ENCODE peak calls at places on chromosome 15, in six cellular contexts. One of them, this sample, is unnamed.

GRCh38 chr15:86591994-86592746 is 512.5 kb downstream of the AGBL1 start:
- DNase-seq in activated CD8-positive, alpha-beta memory T cell treated with anti-CD3 and anti-CD28 coated beads for 48 hours: no peak
- DNase-seq in HFFc6: no peak
- DNase-seq in cardiac muscle cell: no peak
- DNase-seq in stimulated activated CD8-positive, alpha-beta memory T cell treated with anti-CD3 and anti-CD28 coated beads, Interleukin-4, amount 100 ng/mL, for 1 hour: no peak
- DNase-seq in type B pancreatic cell: no peak
- DNase-seq in this sample: no peak

GRCh38 chr15:63461230-63461629 is 43.2 kb upstream of the USP3 start:
- DNase-seq in activated CD8-positive, alpha-beta memory T cell treated with anti-CD3 and anti-CD28 coated beads for 48 hours: no peak
- DNase-seq in type B pancreatic cell: no peak
- DNase-seq in stimulated activated CD8-positive, alpha-beta memory T cell treated with anti-CD3 and anti-CD28 coated beads, Interleukin-4, amount 100 ng/mL, for 1 hour: no peak
- DNase-seq in HFFc6: no peak
- DNase-seq in cardiac muscle cell: peak
- DNase-seq in this sample: no peak

GRCh38 chr15:41778503-41778902 is 4.2 kb downstream of the MAPKBP1 start:
- DNase-seq in HFFc6: no peak
- DNase-seq in activated CD8-positive, alpha-beta memory T cell treated with anti-CD3 and anti-CD28 coated beads for 48 hours: no peak
- DNase-seq in type B pancreatic cell: no peak
- DNase-seq in stimulated activated CD8-positive, alpha-beta memory T cell treated with anti-CD3 and anti-CD28 coated beads, Interleukin-4, amount 100 ng/mL, for 1 hour: no peak
- DNase-seq in cardiac muscle cell: no peak
- DNase-seq in this sample: no peak

GRCh38 chr15:85854345-85855097 is 59.8 kb upstream of the KLHL25 start:
- DNase-seq in type B pancreatic cell: no peak
- DNase-seq in HFFc6: peak
- DNase-seq in stimulated activated CD8-positive, alpha-beta memory T cell treated with anti-CD3 and anti-CD28 coated beads, Interleukin-4, amount 100 ng/mL, for 1 hour: peak
- DNase-seq in activated CD8-positive, alpha-beta memory T cell treated with anti-CD3 and anti-CD28 coated beads for 48 hours: no peak
- DNase-seq in cardiac muscle cell: peak
- DNase-seq in this sample: no peak

GRCh38 chr15:26773917-26774316 is 1.1 kb upstream of the GABRB3 start:
- DNase-seq in HFFc6: no peak
- DNase-seq in stimulated activated CD8-positive, alpha-beta memory T cell treated with anti-CD3 and anti-CD28 coated beads, Interleukin-4, amount 100 ng/mL, for 1 hour: no peak
- DNase-seq in type B pancreatic cell: no peak
- DNase-seq in activated CD8-positive, alpha-beta memory T cell treated with anti-CD3 and anti-CD28 coated beads for 48 hours: no peak
- DNase-seq in cardiac muscle cell: peak
- DNase-seq in this sample: no peak

GRCh38 chr15:28931828-28932227 is 46.1 kb downstream of the APBA2 start:
- DNase-seq in cardiac muscle cell: no peak
- DNase-seq in stimulated activated CD8-positive, alpha-beta memory T cell treated with anti-CD3 and anti-CD28 coated beads, Interleukin-4, amount 100 ng/mL, for 1 hour: no peak
- DNase-seq in type B pancreatic cell: no peak
- DNase-seq in activated CD8-positive, alpha-beta memory T cell treated with anti-CD3 and anti-CD28 coated beads for 48 hours: no peak
- DNase-seq in HFFc6: no peak
- DNase-seq in this sample: no peak

GRCh38 chr15:61660579-61660978 is 399.7 kb downstream of the VPS13C start:
- DNase-seq in HFFc6: peak
- DNase-seq in type B pancreatic cell: no peak
- DNase-seq in cardiac muscle cell: no peak
- DNase-seq in stimulated activated CD8-positive, alpha-beta memory T cell treated with anti-CD3 and anti-CD28 coated beads, Interleukin-4, amount 100 ng/mL, for 1 hour: no peak
- DNase-seq in activated CD8-positive, alpha-beta memory T cell treated with anti-CD3 and anti-CD28 coated beads for 48 hours: no peak
- DNase-seq in this sample: no peak

GRCh38 chr15:40991355-40991754 is 38.1 kb downstream of the CHAC1 start:
- DNase-seq in stimulated activated CD8-positive, alpha-beta memory T cell treated with anti-CD3 and anti-CD28 coated beads, Interleukin-4, amount 100 ng/mL, for 1 hour: no peak
- DNase-seq in cardiac muscle cell: no peak
- DNase-seq in HFFc6: no peak
- DNase-seq in activated CD8-positive, alpha-beta memory T cell treated with anti-CD3 and anti-CD28 coated beads for 48 hours: no peak
- DNase-seq in type B pancreatic cell: no peak
- DNase-seq in this sample: no peak

GRCh38 chr15:38886315-38887163 is 321.9 kb upstream of the RASGRP1 start:
- DNase-seq in HFFc6: peak
- DNase-seq in type B pancreatic cell: no peak
- DNase-seq in cardiac muscle cell: no peak
- DNase-seq in activated CD8-positive, alpha-beta memory T cell treated with anti-CD3 and anti-CD28 coated beads for 48 hours: no peak
- DNase-seq in stimulated activated CD8-positive, alpha-beta memory T cell treated with anti-CD3 and anti-CD28 coated beads, Interleukin-4, amount 100 ng/mL, for 1 hour: no peak
- DNase-seq in this sample: no peak

GRCh38 chr15:90376789-90377188 is 11.3 kb upstream of the IQGAP1 start:
- DNase-seq in stimulated activated CD8-positive, alpha-beta memory T cell treated with anti-CD3 and anti-CD28 coated beads, Interleukin-4, amount 100 ng/mL, for 1 hour: no peak
- DNase-seq in HFFc6: no peak
- DNase-seq in type B pancreatic cell: no peak
- DNase-seq in activated CD8-positive, alpha-beta memory T cell treated with anti-CD3 and anti-CD28 coated beads for 48 hours: peak
- DNase-seq in cardiac muscle cell: no peak
- DNase-seq in this sample: peak

GRCh38 chr15:55740981-55741591 is 1.9 kb downstream of the PRTG start:
- DNase-seq in cardiac muscle cell: no peak
- DNase-seq in type B pancreatic cell: no peak
- DNase-seq in activated CD8-positive, alpha-beta memory T cell treated with anti-CD3 and anti-CD28 coated beads for 48 hours: no peak
- DNase-seq in HFFc6: no peak
- DNase-seq in stimulated activated CD8-positive, alpha-beta memory T cell treated with anti-CD3 and anti-CD28 coated beads, Interleukin-4, amount 100 ng/mL, for 1 hour: no peak
- DNase-seq in this sample: no peak

GRCh38 chr15:72141171-72142084 is 23.2 kb downstream of the SENP8 start:
- DNase-seq in cardiac muscle cell: peak
- DNase-seq in HFFc6: no peak
- DNase-seq in activated CD8-positive, alpha-beta memory T cell treated with anti-CD3 and anti-CD28 coated beads for 48 hours: no peak
- DNase-seq in stimulated activated CD8-positive, alpha-beta memory T cell treated with anti-CD3 and anti-CD28 coated beads, Interleukin-4, amount 100 ng/mL, for 1 hour: no peak
- DNase-seq in type B pancreatic cell: no peak
- DNase-seq in this sample: no peak

This sample was measured in activated T-helper 1 cell treated with anti-CD3 and anti-CD28 coated beads, Interleukin-2, amount 50 U/mL, for 16 hours.